ENCODE peak calls at places on chromosomes 3 and 15, in six cellular contexts. T, X, K, L, U and R are unnamed samples.

GRCh38 chr15:48499978-48500377 is 145.5 kb downstream of the FBN1 start:
- DNase-seq in T (no peak), X (no peak), K (no peak), L (no peak), U (no peak), R (no peak)

GRCh38 chr15:89971592-89971997 is 29.5 kb upstream of the ZNF710 start:
- DNase-seq in T (no peak), X (peak), K (peak), L (peak), U (peak), R (peak)

GRCh38 chr3:197031315-197032285 is 2.0 kb upstream of the MELTF start:
- DNase-seq in T (no peak), X (no peak), K (no peak), L (peak), U (peak), R (peak)

GRCh38 chr3:53718462-53718861 is 127.8 kb downstream of the CHDH start:
- DNase-seq in T (no peak), X (no peak), K (no peak), L (peak), U (no peak), R (no peak)

GRCh38 chr15:81385110-81386076 is 11.4 kb upstream of the TMC3 start:
- DNase-seq in T (no peak), X (no peak), K (no peak), L (peak), U (no peak), R (no peak)

GRCh38 chr3:128316456-128316855 is 150.2 kb downstream of the DNAJB8 start:
- DNase-seq in T (peak), X (no peak), K (no peak), L (no peak), U (no peak), R (no peak)

GRCh38 chr3:19147905-19148767 is at the start of gene KCNH8:
- DNase-seq in T (no peak), X (peak), K (peak), L (peak), U (no peak), R (no peak)

GRCh38 chr3:143935678-143936077 is 35.9 kb upstream of the DIPK2A start:
- DNase-seq in T (no peak), X (no peak), K (no peak), L (no peak), U (no peak), R (no peak)

GRCh38 chr3:177930771-177931170 is 605.5 kb upstream of the KCNMB2 start:
- DNase-seq in T (no peak), X (no peak), K (no peak), L (no peak), U (no peak), R (no peak)

GRCh38 chr3:188404701-188405100 is 250.7 kb downstream of the LPP start:
- DNase-seq in T (no peak), X (no peak), K (no peak), L (no peak), U (no peak), R (no peak)

GRCh38 chr3:154184582-154184981 is 63.4 kb downstream of the ARHGEF26 start:
- DNase-seq in T (no peak), X (no peak), K (no peak), L (no peak), U (no peak), R (no peak)

GRCh38 chr3:160569874-160570273 is 4.5 kb upstream of the KPNA4 start:
- DNase-seq in T (no peak), X (no peak), K (no peak), L (no peak), U (no peak), R (no peak)

GRCh38 chr3:114643342-114643741 is 349.5 kb downstream of the TIGIT start:
- DNase-seq in T (no peak), X (no peak), K (no peak), L (no peak), U (no peak), R (no peak)

GRCh38 chr3:107729686-107730085 is 206.9 kb downstream of the BBX start:
- DNase-seq in T (no peak), X (no peak), K (no peak), L (no peak), U (no peak), R (no peak)

GRCh38 chr15:69762373-69763148 is 309.9 kb downstream of the RPLP1 start:
- DNase-seq in T (no peak), X (no peak), K (no peak), L (no peak), U (no peak), R (no peak)

DNA sequence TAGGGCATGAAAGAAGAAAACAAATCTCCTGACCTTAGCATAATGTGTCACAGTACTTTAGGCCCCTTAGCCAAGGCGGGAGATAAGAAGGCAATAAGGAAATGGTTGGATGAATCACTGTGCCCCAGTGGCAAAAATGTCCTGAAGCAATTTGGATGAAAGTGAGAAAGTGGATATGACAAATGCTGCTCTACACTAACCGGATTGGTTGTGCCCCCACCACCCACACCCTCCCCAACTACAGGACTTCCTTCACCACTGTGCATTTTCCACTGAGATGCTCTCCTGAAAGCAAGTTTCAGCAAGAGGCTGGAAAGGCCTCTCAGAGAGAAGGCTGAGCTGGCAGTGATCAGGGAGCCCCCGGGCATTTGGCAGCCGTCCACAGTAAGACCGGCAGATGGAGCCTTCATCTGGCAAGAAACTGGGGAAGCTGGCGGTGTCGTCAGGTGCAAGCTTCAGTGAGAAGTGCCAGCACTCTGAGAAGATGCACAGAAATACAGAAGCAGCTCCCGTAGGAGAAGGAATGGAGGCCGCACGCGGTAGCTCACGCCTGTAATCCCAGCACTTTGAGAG is 63.8 kb downstream of the ATP1B3 start:
- DNase-seq in T (peak), X (peak), K (no peak), L (peak), U (peak), R (peak)
- TF ChIP-seq CTCF in T (no peak), X (no peak), K (no peak), L (peak), U (no peak), R (no peak)

DNA sequence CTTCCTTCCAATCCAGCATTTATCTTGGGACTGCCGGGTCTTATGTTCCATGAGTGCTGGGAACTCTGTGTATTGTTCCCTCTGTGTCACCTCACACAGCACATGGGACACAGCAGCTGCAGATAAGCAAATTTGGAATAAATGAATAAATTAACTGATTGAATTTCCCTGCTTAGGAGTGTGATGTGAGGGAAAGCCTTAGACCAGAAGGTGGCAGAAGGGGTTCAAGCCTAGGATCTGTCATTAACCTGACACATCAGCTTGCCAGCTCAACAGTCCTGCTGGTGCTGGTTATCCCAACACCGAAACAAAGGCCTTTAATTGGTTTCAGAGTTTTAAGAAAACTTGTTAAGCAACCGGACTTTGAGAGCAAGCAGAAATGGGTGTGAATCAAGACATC is 114.4 kb downstream of the OXSM start:
- DNase-seq in T (no peak), X (no peak), K (no peak), L (no peak), U (no peak), R (no peak)
- TF ChIP-seq CTCF in T (no peak), X (no peak), K (peak), L (no peak), U (no peak), R (no peak)

GRCh38 chr15:77630956-77631789 is 1.5 kb downstream of the LINGO1 start:
- DNase-seq in T (no peak), X (peak), K (peak), L (peak), U (no peak), R (no peak)
- TF ChIP-seq CTCF in T (peak), X (peak), K (no peak), L (no peak), U (no peak), R (peak)

DNA sequence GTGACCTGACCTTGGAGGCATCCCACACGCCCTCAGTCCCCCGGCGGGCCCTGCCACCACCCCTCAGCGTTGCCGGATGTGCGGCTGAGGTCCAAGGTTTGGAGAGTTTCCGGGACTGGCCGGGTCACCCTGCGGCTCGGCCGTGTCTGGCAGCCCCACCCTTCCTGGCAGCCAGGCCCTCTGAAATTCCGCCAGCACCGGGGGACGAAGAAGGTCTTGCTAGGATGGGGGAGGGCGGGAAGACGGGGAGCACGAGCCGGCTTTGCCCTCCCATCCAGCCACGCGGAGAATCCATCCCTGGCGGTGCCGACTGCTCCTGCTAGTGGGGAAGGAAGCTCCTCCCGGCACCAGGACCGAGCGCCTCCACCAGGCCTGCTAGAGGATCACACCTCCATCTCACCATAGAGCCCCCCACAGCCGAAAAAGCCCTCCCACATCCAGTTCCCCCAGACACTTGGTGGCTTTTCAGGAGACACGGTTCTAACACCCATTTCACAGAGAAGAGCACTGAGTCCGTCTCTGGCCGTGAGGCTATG is 81.5 kb downstream of the CPN2 start:
- DNase-seq in T (no peak), X (no peak), K (no peak), L (peak), U (peak), R (no peak)
- TF ChIP-seq CTCF in T (peak), X (no peak), K (no peak), L (peak), U (peak), R (no peak)

GRCh38 chr3:52671676-52672075 is 14.0 kb downstream of the PBRM1 start:
- DNase-seq in T (no peak), X (no peak), K (no peak), L (no peak), U (no peak), R (no peak)

DNA sequence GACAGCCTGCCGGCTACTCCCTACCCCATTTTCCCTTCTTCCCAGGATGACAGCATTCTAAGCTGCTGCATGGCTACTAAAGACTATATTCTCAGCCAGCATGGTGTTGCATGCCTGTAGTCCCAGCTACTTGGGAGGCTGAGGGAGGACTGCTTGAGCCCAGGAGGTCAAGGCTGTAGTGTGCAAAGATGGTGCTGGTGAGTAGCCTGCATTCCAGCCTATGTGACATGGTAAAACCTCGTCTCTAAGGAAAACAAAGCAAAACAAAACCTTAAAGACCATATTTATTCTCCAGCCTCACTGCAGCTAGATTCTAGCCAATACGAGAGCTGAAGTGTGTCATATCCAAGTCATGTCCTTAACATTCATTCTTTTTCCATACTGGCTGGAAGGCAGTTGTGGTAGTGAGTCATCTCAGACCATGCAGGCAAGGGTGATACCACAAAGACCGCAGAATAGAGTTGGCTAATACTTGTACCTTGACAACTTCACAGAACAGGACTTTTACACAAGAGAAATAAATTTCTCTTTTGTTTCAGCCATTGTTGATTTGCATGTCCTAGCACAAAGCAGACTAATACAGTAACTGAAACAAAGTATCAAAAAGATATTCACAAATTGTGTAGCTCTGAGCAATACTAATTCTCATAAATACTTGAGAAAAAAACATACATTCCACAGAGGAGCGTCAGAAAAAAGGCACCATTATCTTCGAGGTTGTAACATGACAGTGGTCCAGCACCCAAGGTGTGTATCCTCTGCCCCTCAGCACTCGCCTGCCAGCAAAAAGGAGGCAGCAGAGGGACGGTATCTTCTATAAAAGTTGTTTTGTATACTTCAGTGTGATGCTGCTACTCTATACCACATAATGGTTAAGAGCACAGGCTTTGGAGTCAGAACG is 14.8 kb downstream of the PBRM1 start:
- DNase-seq in T (peak), X (no peak), K (no peak), L (no peak), U (peak), R (peak)
- TF ChIP-seq CTCF in T (no peak), X (no peak), K (no peak), L (no peak), U (no peak), R (no peak)